ENCODE peak calls at places on chromosomes 13 and 19, in ten cellular contexts. M is thoracic aorta, D is AG09309, Y is esophagus squamous epithelium, V is PC-3, B is GM12878, U is prostate gland, O is endodermal cell, Z is lower lobe of right lung, T is heart right ventricle. S is an unnamed sample.

GRCh38 chr13:95604534-95604915 is 40.0 kb downstream of the DZIP1 start:
- DNase-seq in D (no peak), Z (no peak), M (no peak), O (no peak), V (peak; percentile 4), T (no peak), B (no peak), U (no peak), Y (no peak), S (no peak)

GRCh38 chr13:76725211-76725610 is 161.0 kb downstream of the KCTD12 start:
- DNase-seq in M (no peak), B (no peak), T (no peak), V (no peak), Y (no peak), O (no peak), Z (no peak), D (no peak), U (no peak), S (no peak)

GRCh38 chr13:29239653-29240525 is 355.6 kb downstream of the SLC7A1 start:
- DNase-seq in V (no peak), M (no peak), Y (no peak), U (no peak), O (no peak), Z (no peak), D (no peak), T (no peak), B (no peak), S (no peak)

GRCh38 chr19:37999309-38000213 is 92.6 kb downstream of the SIPA1L3 start:
- DNase-seq in O (no peak), D (peak; percentile 95), U (no peak), Z (no peak), T (peak; percentile 30), Y (no peak), B (no peak), V (peak; percentile 96), M (no peak), S (peak; percentile 55)

GRCh38 chr19:19822148-19822429 is 539 bp upstream of the ZNF506 start:
- DNase-seq in Y (no peak), O (no peak), B (no peak), T (no peak), V (no peak), D (no peak), U (no peak), M (no peak), Z (no peak), S (no peak)

GRCh38 chr19:17117250-17117789 is 41.7 kb downstream of the MYO9B start:
- DNase-seq in T (no peak), M (no peak), O (no peak), Y (no peak), U (no peak), V (no peak), Z (no peak), D (no peak), B (no peak), S (no peak)

GRCh38 chr13:80083516-80084085 is 257.3 kb downstream of the SPRY2 start:
- DNase-seq in U (no peak), Z (no peak), O (no peak), B (no peak), T (no peak), Y (no peak), M (no peak), D (no peak), V (no peak), S (no peak)

GRCh38 chr19:54674021-54674617 is 11.3 kb downstream of the LILRB4 start:
- DNase-seq in Y (no peak), U (no peak), M (no peak), O (no peak), T (no peak), B (no peak), V (peak; percentile 75), D (no peak), Z (no peak), S (no peak)

GRCh38 chr19:56841194-56841546 is 644 bp upstream of the PEG3 start:
- DNase-seq in Y (no peak), M (no peak), O (no peak), U (no peak), B (no peak), T (no peak), D (no peak), V (no peak), Z (no peak), S (no peak)

GRCh38 chr13:102582256-102582655 is 14.5 kb upstream of the TPP2 start:
- DNase-seq in Z (no peak), M (no peak), Y (no peak), B (no peak), D (no peak), U (no peak), O (no peak), T (no peak), V (no peak), S (no peak)

GRCh38 chr13:44068737-44069136 is 189.0 kb downstream of the LACC1 start:
- DNase-seq in T (no peak), O (no peak), Z (no peak), D (peak; percentile 47), U (no peak), B (no peak), M (no peak), Y (no peak), V (peak; percentile 82), S (peak; percentile 51)

GRCh38 chr19:47863514-47863936 is 4.5 kb downstream of the TPRX2 start:
- DNase-seq in T (peak; percentile 89), O (peak; percentile 99), V (peak; percentile 79), Y (peak; percentile 2), B (no peak), D (no peak), M (peak; percentile 11), U (peak; percentile 54), Z (peak; percentile 84), S (peak; percentile 80)

GRCh38 chr13:71798723-71799122 is 68.3 kb downstream of the DACH1 start:
- DNase-seq in M (no peak), Y (no peak), Z (no peak), B (no peak), U (no peak), D (no peak), O (no peak), T (no peak), V (no peak), S (no peak)

GRCh38 chr13:52449323-52450011 is 967 bp downstream of the VPS36 start:
- DNase-seq in B (no peak), M (no peak), D (no peak), Z (no peak), O (no peak), T (no peak), Y (no peak), U (no peak), V (no peak), S (no peak)

GRCh38 chr19:36577271-36577996 is 4.3 kb upstream of the ZNF529 start:
- DNase-seq in B (no peak), D (no peak), M (no peak), V (no peak), U (no peak), O (peak; percentile 46), T (no peak), Y (no peak), Z (no peak), S (no peak)

GRCh38 chr19:1760020-1760419 is 6.7 kb downstream of the ONECUT3 start:
- DNase-seq in V (no peak), Z (no peak), M (no peak), O (peak; percentile 75), T (no peak), D (no peak), Y (no peak), B (no peak), U (no peak), S (no peak)
- H3K4me3 ChIP-seq in V (no peak overlapping the region), Z (no peak overlapping the region), M (no peak overlapping the region), O (no peak overlapping the region), T (no peak overlapping the region), D (no peak overlapping the region), Y (no peak overlapping the region), B (no peak overlapping the region), U (no peak overlapping the region), S (no peak overlapping the region)

DNA sequence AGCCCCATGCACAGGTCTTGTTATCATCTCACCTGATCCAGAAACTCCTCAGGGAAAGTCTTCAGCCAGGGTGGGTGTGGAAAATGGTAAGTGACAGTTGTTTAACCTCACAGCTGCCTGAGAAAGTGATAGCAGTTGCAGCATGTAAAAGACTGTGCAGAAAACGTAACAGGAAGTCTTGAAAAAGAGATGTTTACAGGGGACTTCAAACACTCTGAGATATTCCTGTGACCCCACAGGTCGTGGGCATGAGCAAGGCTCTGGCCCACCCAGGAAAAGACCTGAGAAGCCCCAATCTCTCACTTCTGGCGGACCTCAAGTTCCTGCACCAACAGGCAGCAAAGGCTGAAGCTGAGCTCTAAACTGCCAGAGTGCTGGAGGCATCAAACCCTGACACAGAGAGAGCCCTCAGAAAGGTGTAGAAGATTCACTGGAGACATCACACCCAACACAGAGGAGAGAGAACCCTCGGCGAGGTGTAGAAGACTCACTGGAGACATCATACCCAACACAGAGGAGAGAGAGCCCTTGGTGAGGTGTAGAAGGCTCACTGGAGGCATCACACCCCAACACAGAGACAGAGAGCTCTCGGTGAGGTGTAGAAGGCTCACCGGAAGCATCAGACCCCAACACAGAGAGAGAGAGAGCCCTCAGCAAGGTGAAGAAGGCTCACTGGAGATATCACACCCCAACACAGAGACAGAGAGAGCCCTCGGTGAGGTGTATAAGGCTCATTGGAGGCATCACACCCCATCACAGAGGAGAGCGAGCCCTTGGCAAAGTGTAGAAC is 826.7 kb downstream of the UQCRFS1 start:
- DNase-seq in B (no peak), M (no peak), T (no peak), O (no peak), U (no peak), D (no peak), V (no peak), Y (no peak), Z (no peak), S (no peak)
- TF ChIP-seq CTCF in B (no peak), M (no peak), T (no peak), O (no peak), U (no peak), D (no peak), V (no peak), Y (no peak), Z (no peak), S (no peak)

DNA sequence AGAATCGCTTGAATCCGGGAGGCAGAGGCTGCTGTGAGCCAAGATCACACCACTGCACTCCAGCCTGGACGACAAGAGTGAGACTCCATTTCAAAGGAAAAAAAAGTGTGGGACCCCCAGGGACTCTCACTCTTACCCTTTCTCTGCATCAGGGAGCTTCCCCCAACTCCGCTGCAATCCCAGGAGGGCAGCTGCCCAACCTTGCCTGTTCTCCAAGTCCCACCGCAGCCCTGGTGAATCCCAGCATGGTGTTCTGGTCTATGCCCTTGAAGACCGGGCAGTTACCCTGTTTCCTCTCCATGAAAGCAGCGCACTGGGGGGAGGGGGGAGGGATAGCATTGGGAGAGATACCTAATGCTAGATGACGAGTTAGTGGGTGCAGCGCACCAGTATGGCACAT is 35.7 kb upstream of the DPRX start:
- DNase-seq in B (no peak), U (no peak), M (no peak), Z (no peak), D (no peak), V (no peak), O (peak; percentile 75), Y (no peak), T (no peak), S (no peak)
- H3K4me3 ChIP-seq in B (no peak overlapping the region), U (no peak overlapping the region), M (no peak overlapping the region), Z (no peak overlapping the region), D (no peak overlapping the region), V (no peak overlapping the region), O (no peak overlapping the region), Y (no peak overlapping the region), T (no peak overlapping the region), S (no peak overlapping the region)

DNA sequence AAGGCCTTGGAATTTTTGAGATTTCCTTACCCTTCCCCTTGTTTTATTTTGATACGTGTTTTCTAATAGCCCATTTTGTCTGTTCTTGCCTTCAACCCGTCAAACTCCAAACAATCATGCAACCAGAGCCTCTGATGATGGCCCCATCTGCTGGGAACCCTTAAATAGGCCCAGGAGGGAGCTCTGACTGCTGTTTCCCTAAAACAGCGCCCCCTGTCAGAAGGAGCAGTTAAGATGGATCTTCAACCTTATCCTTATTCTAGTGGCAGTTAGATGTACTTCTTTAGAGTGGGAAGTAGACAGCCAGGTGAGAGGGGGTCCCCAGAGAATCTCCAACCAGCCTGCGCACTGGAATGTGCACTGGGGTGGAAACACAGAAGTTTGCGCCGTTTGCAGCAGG is 1031.0 kb upstream of the PCDH9 start:
- DNase-seq in U (no peak), B (no peak), T (no peak), V (no peak), M (no peak), Y (no peak), Z (no peak), D (no peak), O (peak; percentile 74), S (no peak)
- TF ChIP-seq CTCF in U (no peak), B (no peak), T (no peak), V (peak; percentile 44), M (no peak), Y (no peak), Z (no peak), D (no peak), O (peak; percentile 72), S (peak; percentile 12)